ENCODE peak calls at places on chromosomes 16 and 17, in ten cellular contexts. One of them, this sample, is unnamed.

GRCh38 chr17:4921320-4921719 is 10.8 kb upstream of the GP1BA start:
- DNase-seq in putamen: no peak
- DNase-seq in mucosa of descending colon: peak; percentile 8
- DNase-seq in hypothalamus: no peak
- DNase-seq in HEK293T: no peak
- DNase-seq in stimulated activated CD4-positive, alpha-beta T cell treated with anti-CD3 and anti-CD28 coated beads, TNF-alpha, amount 100 ng/mL, for 24 hours: no peak
- DNase-seq in renal cortical epithelial cell: no peak
- DNase-seq in esophagus squamous epithelium: no peak
- DNase-seq in fibroblast of the conjunctiva: no peak
- DNase-seq in COR-L47: no peak
- DNase-seq in this sample: no peak

GRCh38 chr17:40355804-40356758 is 8.5 kb downstream of the GJD3 start:
- DNase-seq in stimulated activated CD4-positive, alpha-beta T cell treated with anti-CD3 and anti-CD28 coated beads, TNF-alpha, amount 100 ng/mL, for 24 hours: no peak
- DNase-seq in mucosa of descending colon: peak; percentile 51
- DNase-seq in esophagus squamous epithelium: no peak
- DNase-seq in hypothalamus: no peak
- DNase-seq in COR-L47: no peak
- DNase-seq in HEK293T: no peak
- DNase-seq in putamen: no peak
- DNase-seq in fibroblast of the conjunctiva: no peak
- DNase-seq in renal cortical epithelial cell: no peak
- DNase-seq in this sample: no peak

GRCh38 chr17:81842725-81843504 is 8.1 kb upstream of the PPP1R27 start:
- DNase-seq in stimulated activated CD4-positive, alpha-beta T cell treated with anti-CD3 and anti-CD28 coated beads, TNF-alpha, amount 100 ng/mL, for 24 hours: no peak
- DNase-seq in hypothalamus: no peak
- DNase-seq in HEK293T: no peak
- DNase-seq in COR-L47: no peak
- DNase-seq in renal cortical epithelial cell: peak; percentile 37
- DNase-seq in fibroblast of the conjunctiva: no peak
- DNase-seq in esophagus squamous epithelium: no peak
- DNase-seq in mucosa of descending colon: no peak
- DNase-seq in putamen: no peak
- DNase-seq in this sample: no peak

GRCh38 chr17:74467221-74467951 is 952 bp downstream of the CD300A start:
- DNase-seq in COR-L47: no peak
- DNase-seq in mucosa of descending colon: peak; percentile 32
- DNase-seq in fibroblast of the conjunctiva: no peak
- DNase-seq in esophagus squamous epithelium: peak; percentile 22
- DNase-seq in hypothalamus: no peak
- DNase-seq in stimulated activated CD4-positive, alpha-beta T cell treated with anti-CD3 and anti-CD28 coated beads, TNF-alpha, amount 100 ng/mL, for 24 hours: no peak
- DNase-seq in HEK293T: no peak
- DNase-seq in putamen: no peak
- DNase-seq in renal cortical epithelial cell: no peak
- DNase-seq in this sample: no peak

GRCh38 chr16:69366431-69366830 is 14.8 kb upstream of the TMED6 start:
- DNase-seq in HEK293T: no peak
- DNase-seq in hypothalamus: no peak
- DNase-seq in renal cortical epithelial cell: no peak
- DNase-seq in stimulated activated CD4-positive, alpha-beta T cell treated with anti-CD3 and anti-CD28 coated beads, TNF-alpha, amount 100 ng/mL, for 24 hours: no peak
- DNase-seq in putamen: no peak
- DNase-seq in mucosa of descending colon: no peak
- DNase-seq in fibroblast of the conjunctiva: no peak
- DNase-seq in COR-L47: no peak
- DNase-seq in esophagus squamous epithelium: no peak
- DNase-seq in this sample: no peak

GRCh38 chr16:720990-721764 is at the start of gene ANTKMT:
- DNase-seq in hypothalamus: peak; percentile 59
- DNase-seq in putamen: no peak
- DNase-seq in HEK293T: peak; percentile 89
- DNase-seq in mucosa of descending colon: peak; percentile 92
- DNase-seq in COR-L47: peak; percentile 90
- DNase-seq in fibroblast of the conjunctiva: peak; percentile 39
- DNase-seq in esophagus squamous epithelium: no peak
- DNase-seq in renal cortical epithelial cell: peak; percentile 44
- DNase-seq in stimulated activated CD4-positive, alpha-beta T cell treated with anti-CD3 and anti-CD28 coated beads, TNF-alpha, amount 100 ng/mL, for 24 hours: no peak
- DNase-seq in this sample: peak; percentile 82

GRCh38 chr16:14003119-14003570 is 68.0 kb upstream of the MRTFB start:
- DNase-seq in stimulated activated CD4-positive, alpha-beta T cell treated with anti-CD3 and anti-CD28 coated beads, TNF-alpha, amount 100 ng/mL, for 24 hours: no peak
- DNase-seq in putamen: peak; percentile 89
- DNase-seq in COR-L47: no peak
- DNase-seq in esophagus squamous epithelium: no peak
- DNase-seq in renal cortical epithelial cell: peak; percentile 77
- DNase-seq in fibroblast of the conjunctiva: no peak
- DNase-seq in HEK293T: peak; percentile 65
- DNase-seq in hypothalamus: peak; percentile 17
- DNase-seq in mucosa of descending colon: peak; percentile 33
- DNase-seq in this sample: peak; percentile 74

GRCh38 chr16:53761967-53762726 is 58.2 kb downstream of the FTO start:
- DNase-seq in stimulated activated CD4-positive, alpha-beta T cell treated with anti-CD3 and anti-CD28 coated beads, TNF-alpha, amount 100 ng/mL, for 24 hours: no peak
- DNase-seq in HEK293T: no peak
- DNase-seq in esophagus squamous epithelium: no peak
- DNase-seq in mucosa of descending colon: no peak
- DNase-seq in renal cortical epithelial cell: peak; percentile 94
- DNase-seq in fibroblast of the conjunctiva: no peak
- DNase-seq in putamen: no peak
- DNase-seq in hypothalamus: no peak
- DNase-seq in COR-L47: no peak
- DNase-seq in this sample: no peak

GRCh38 chr17:10612957-10613744 is 44.0 kb downstream of the MYH3 start:
- DNase-seq in fibroblast of the conjunctiva: peak; percentile 42
- DNase-seq in esophagus squamous epithelium: no peak
- DNase-seq in renal cortical epithelial cell: no peak
- DNase-seq in stimulated activated CD4-positive, alpha-beta T cell treated with anti-CD3 and anti-CD28 coated beads, TNF-alpha, amount 100 ng/mL, for 24 hours: no peak
- DNase-seq in hypothalamus: no peak
- DNase-seq in putamen: no peak
- DNase-seq in HEK293T: no peak
- DNase-seq in COR-L47: no peak
- DNase-seq in mucosa of descending colon: no peak
- DNase-seq in this sample: no peak

This sample was measured in NCI-H2227 treated with DMSO at 0.1 percent for 48 hours.